ENCODE peak calls at places on chromosomes 12 and 14, in nine cellular contexts. M, I, T, Q, H, C, Y, R and B are unnamed samples.

GRCh38 chr14:90510208-90510607 is 113.4 kb downstream of the CALM1 start:
- DNase-seq in Y (no peak), I (no peak), M (peak), R (no peak), Q (no peak), C (no peak), H (no peak), T (no peak), B (no peak)

GRCh38 chr12:5013206-5013830 is 30.4 kb upstream of the KCNA5 start:
- DNase-seq in R (no peak), I (no peak), T (no peak), Q (no peak), H (no peak), M (no peak), Y (peak), C (no peak), B (no peak)

GRCh38 chr14:36555998-36556743 is 26.2 kb downstream of the NKX2-8 start:
- DNase-seq in C (no peak), H (no peak), Q (no peak), I (no peak), M (no peak), R (no peak), Y (no peak), T (no peak), B (no peak)

GRCh38 chr14:38951451-38951850 is 151.6 kb downstream of the SEC23A start:
- DNase-seq in R (no peak), Y (peak), T (no peak), Q (no peak), M (no peak), I (no peak), C (no peak), H (no peak), B (no peak)

GRCh38 chr14:32980887-32981501 is 42.3 kb downstream of the NPAS3 start:
- DNase-seq in Y (no peak), T (no peak), M (no peak), Q (no peak), H (no peak), I (no peak), R (no peak), C (peak), B (no peak)

GRCh38 chr12:53590661-53591060 is 35.5 kb downstream of the ATF7 start:
- DNase-seq in T (no peak), R (no peak), C (no peak), H (no peak), Q (peak), M (no peak), Y (no peak), I (no peak), B (no peak)

GRCh38 chr12:54723653-54724256 is 75.6 kb upstream of the DCD start:
- DNase-seq in I (no peak), M (peak), C (peak), R (no peak), Q (no peak), Y (peak), T (no peak), H (no peak), B (no peak)

GRCh38 chr12:124916370-124917134 is 2.1 kb upstream of the UBC start:
- DNase-seq in Q (peak), R (no peak), M (peak), Y (peak), H (no peak), I (no peak), C (peak), T (peak), B (no peak)

GRCh38 chr12:83114042-83114441 is 427.3 kb downstream of the TMTC2 start:
- DNase-seq in C (no peak), M (no peak), T (no peak), Q (no peak), Y (no peak), I (no peak), H (no peak), R (no peak), B (no peak)

GRCh38 chr14:97602438-97603117 is 805.4 kb downstream of the VRK1 start:
- DNase-seq in H (no peak), Q (no peak), Y (no peak), I (no peak), T (no peak), R (no peak), C (no peak), M (no peak), B (no peak)

GRCh38 chr12:95959107-95959506 is 16.0 kb downstream of the AMDHD1 start:
- DNase-seq in H (peak), M (peak), Q (peak), R (no peak), Y (peak), C (peak), T (no peak), I (no peak), B (peak)

GRCh38 chr14:74240794-74241610 is 1.8 kb downstream of the VSX2 start:
- DNase-seq in M (no peak), Y (no peak), C (no peak), I (no peak), T (no peak), H (no peak), Q (no peak), R (peak), B (peak)

GRCh38 chr14:65134651-65135579 is 32.6 kb upstream of the MAX start:
- DNase-seq in M (no peak), I (no peak), T (no peak), Y (peak), C (no peak), R (no peak), H (no peak), Q (no peak), B (no peak)

GRCh38 chr12:71009414-71010142 is 89.0 kb upstream of the PTPRR start:
- DNase-seq in Q (no peak), H (no peak), C (no peak), Y (no peak), R (no peak), M (no peak), I (no peak), T (no peak), B (no peak)

GRCh38 chr12:92696240-92696639 is 6.5 kb upstream of the PLEKHG7 start:
- DNase-seq in I (no peak), M (no peak), H (no peak), C (no peak), R (no peak), T (no peak), Y (peak), Q (no peak), B (no peak)

GRCh38 chr14:30874120-30874998 is at the start of gene COCH:
- DNase-seq in T (no peak), C (peak), Q (peak), H (peak), M (peak), R (peak), I (no peak), Y (no peak), B (peak)

GRCh38 chr12:69704357-69704756 is 5.3 kb upstream of the BEST3 start:
- DNase-seq in C (no peak), I (no peak), Y (no peak), R (no peak), Q (no peak), M (no peak), H (no peak), T (no peak), B (no peak)

GRCh38 chr12:85448548-85449139 is 168.6 kb downstream of the ALX1 start:
- DNase-seq in R (no peak), Y (peak), H (no peak), I (no peak), M (peak), Q (no peak), T (no peak), C (peak), B (no peak)

GRCh38 chr12:131093971-131094830 is 140.5 kb downstream of the ADGRD1 start:
- DNase-seq in R (no peak), Y (no peak), I (no peak), M (no peak), Q (no peak), C (no peak), H (no peak), T (no peak), B (no peak)

GRCh38 chr12:25089738-25090137 is 105.2 kb downstream of the DNAI7 start:
- DNase-seq in M (peak), C (no peak), I (no peak), R (no peak), Y (no peak), Q (no peak), H (no peak), T (no peak), B (no peak)

GRCh38 chr12:90250766-90251165 is 542.1 kb upstream of the ATP2B1 start:
- DNase-seq in H (no peak), Y (peak), Q (no peak), M (peak), T (no peak), R (no peak), I (no peak), C (no peak), B (no peak)

GRCh38 chr12:45208604-45209487 is 7.0 kb upstream of the ANO6 start:
- DNase-seq in H (no peak), Y (peak), M (peak), R (no peak), T (no peak), Q (peak), I (no peak), C (no peak), B (no peak)

GRCh38 chr12:90621927-90622326 is 333.0 kb downstream of the CCER1 start:
- DNase-seq in M (peak), I (no peak), H (no peak), R (no peak), Q (no peak), Y (peak), T (no peak), C (no peak), B (no peak)

GRCh38 chr14:75702606-75703261 is 41.7 kb downstream of the TTLL5 start:
- DNase-seq in H (no peak), C (no peak), I (no peak), R (no peak), Q (no peak), T (no peak), M (no peak), Y (peak), B (no peak)

GRCh38 chr12:10721654-10722501 is 1.2 kb downstream of the YBX3 start:
- DNase-seq in T (peak), Q (peak), Y (peak), H (peak), C (peak), I (peak), R (peak), M (peak), B (peak)

GRCh38 chr12:123064885-123065619 is 84.6 kb downstream of the ARL6IP4 start:
- DNase-seq in H (no peak), M (no peak), T (no peak), I (no peak), Q (no peak), Y (no peak), C (no peak), R (no peak), B (no peak)

GRCh38 chr12:131907379-131908081 is 13.1 kb downstream of the ULK1 start:
- DNase-seq in I (no peak), C (no peak), R (no peak), T (no peak), M (no peak), H (no peak), Y (no peak), Q (no peak), B (no peak)

DNA sequence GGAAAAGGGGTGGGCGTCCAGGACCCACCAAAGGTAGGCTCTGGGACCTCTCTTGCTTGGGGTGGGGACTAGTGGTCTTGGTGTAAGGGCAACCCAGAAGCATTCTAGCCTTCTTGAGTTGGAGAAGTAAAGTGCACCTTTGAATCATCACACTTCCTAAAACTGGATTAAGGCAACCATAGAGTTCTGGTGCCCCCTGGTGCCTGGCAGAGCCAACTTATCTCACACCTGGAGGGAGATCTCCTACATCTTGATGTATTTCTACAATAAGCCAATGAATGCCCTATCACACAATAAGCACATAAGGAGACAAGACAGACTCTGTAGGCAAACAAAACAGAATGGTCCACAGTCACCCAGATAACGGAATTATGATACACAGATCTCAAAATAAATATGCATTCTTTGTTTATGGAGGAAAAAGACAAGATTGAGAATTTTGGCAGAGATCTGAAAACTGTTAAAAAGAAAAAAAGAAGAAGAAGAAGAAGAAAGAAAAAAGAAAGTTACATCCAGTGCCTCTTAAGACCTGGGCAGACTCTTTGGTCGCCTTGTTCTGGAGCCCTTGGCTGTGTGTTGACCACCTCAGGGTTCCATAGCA is 95.9 kb upstream of the PPP2R5C start:
- DNase-seq in I (peak), Y (peak), C (peak), R (peak), H (peak), Q (peak), M (peak), T (no peak), B (peak)
- TF ChIP-seq CTCF in I (peak), Y (peak), C (peak), R (peak), H (peak), Q (peak), M (peak), T (no peak), B (peak)

GRCh38 chr14:99751539-99752485 is 41.4 kb upstream of the EML1 start:
- DNase-seq in R (no peak), H (no peak), I (no peak), Y (peak), T (no peak), Q (no peak), M (peak), C (no peak), B (no peak)

GRCh38 chr14:99753225-99754140 is 39.7 kb upstream of the EML1 start:
- DNase-seq in H (no peak), Y (no peak), C (no peak), T (no peak), R (no peak), Q (no peak), M (no peak), I (no peak), B (no peak)

GRCh38 chr14:99750746-99751450 is 42.3 kb upstream of the EML1 start:
- DNase-seq in T (no peak), M (no peak), I (no peak), Q (no peak), R (no peak), H (no peak), C (no peak), Y (no peak), B (no peak)

GRCh38 chr14:99754141-99755067 is 38.8 kb upstream of the EML1 start:
- DNase-seq in T (no peak), Q (no peak), H (no peak), C (no peak), I (no peak), M (peak), R (no peak), Y (peak), B (no peak)

DNA sequence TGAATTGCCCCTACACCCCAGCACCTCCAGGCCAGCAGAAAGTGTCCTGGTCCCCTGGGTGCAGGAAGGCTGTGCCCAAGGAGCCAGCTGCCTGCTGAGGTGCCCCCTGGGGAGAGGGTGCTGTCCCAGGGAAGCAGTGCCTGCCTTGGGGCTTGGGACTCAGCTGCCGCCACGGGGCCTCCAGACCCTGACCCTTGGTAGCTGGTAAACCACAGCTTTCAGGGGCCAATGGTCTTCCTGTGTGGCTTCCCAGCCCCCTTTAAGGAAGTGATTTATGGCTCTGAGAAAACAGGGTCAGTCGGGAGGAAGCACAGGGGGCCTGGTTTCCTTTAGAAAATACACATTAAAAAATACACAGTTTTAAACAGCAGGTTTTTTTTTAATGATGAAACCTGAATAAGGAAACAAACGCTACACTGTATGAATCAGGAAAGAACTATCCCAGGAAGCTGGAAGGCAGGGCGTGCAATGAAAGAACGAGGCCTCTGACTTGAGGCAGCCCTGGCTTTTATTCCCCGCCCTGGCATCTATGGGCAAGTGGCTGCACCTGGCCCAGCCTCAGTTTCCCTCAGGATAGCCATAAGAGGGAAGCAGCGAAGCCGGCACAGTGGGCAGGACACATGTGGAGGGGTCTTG is 40.6 kb upstream of the EML1 start:
- DNase-seq in C (no peak), M (peak), H (no peak), Q (no peak), Y (peak), I (no peak), T (no peak), R (peak), B (no peak)
- TF ChIP-seq CTCF in C (no peak), M (no peak), H (no peak), Q (no peak), Y (no peak), I (no peak), T (no peak), R (no peak), B (no peak)

GRCh38 chr14:52951730-52952481 is 1.1 kb upstream of the FERMT2 start:
- DNase-seq in R (peak), Q (peak), M (peak), H (peak), C (no peak), I (no peak), T (no peak), Y (peak), B (peak)
- TF ChIP-seq CTCF in R (peak), Q (peak), M (peak), H (peak), C (no peak), I (no peak), T (no peak), Y (peak), B (peak)

DNA sequence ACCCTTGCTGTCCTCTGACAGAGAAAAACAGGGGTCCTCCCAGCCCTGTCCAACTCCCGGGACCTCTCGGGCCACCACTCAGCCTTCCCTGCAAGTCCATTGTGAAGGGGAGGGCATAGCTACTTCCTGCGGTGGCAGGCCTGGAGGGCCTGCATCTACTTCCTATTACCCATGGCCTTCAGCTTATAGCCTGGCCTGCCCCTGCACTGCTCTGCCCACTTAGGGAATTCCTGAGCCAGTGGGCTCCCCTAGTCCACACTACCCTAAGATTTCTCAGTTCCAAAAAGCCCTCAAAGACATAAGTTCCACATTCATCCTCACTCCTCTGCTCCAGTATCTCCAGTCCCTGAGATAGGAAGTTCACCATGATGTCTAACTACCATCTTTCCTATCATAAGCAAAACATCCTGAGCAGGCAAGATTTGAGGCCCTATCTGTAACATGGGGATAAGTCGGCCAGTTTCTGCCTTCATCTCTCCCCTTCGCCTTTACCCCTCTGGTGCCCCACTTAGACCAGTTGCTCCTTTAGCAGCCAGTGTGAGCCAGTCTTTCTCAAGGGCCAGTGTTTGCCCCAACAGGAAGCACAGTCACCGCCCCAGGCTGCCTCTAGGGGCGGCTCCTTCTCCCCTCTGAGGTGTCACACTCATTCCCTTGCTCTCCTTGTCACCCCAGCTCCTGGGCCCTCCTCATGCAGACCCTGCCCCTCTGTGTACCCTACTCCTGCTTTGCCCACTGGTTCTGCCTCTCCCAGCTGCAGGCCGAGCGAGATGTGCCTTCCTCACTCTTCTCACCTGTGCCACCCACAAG is 10.9 kb downstream of the HDAC7 start:
- DNase-seq in C (peak), Q (no peak), M (peak), R (no peak), I (no peak), T (no peak), Y (peak), H (peak), B (no peak)
- TF ChIP-seq CTCF in C (peak), Q (no peak), M (peak), R (no peak), I (peak), T (no peak), Y (peak), H (no peak), B (no peak)

GRCh38 chr14:77151245-77151644 is 9.7 kb upstream of the ZDHHC22 start:
- DNase-seq in M (peak), Q (no peak), Y (peak), H (peak), R (peak), I (no peak), T (no peak), C (peak), B (peak)
- TF ChIP-seq CTCF in M (peak), Q (peak), Y (peak), H (peak), R (peak), I (peak), T (peak), C (peak), B (peak)

GRCh38 chr12:78959556-78959955 is 95.0 kb downstream of the SYT1 start:
- DNase-seq in Y (no peak), T (no peak), I (no peak), M (no peak), C (no peak), R (no peak), H (no peak), Q (no peak), B (no peak)
- TF ChIP-seq CTCF in Y (peak), T (no peak), I (no peak), M (no peak), C (no peak), R (no peak), H (no peak), Q (no peak), B (no peak)

GRCh38 chr12:11892065-11892391 is 178.7 kb upstream of the BCL2L14 start:
- DNase-seq in I (no peak), H (no peak), C (no peak), T (no peak), Y (no peak), M (no peak), Q (peak), R (no peak), B (no peak)
- TF ChIP-seq CTCF in I (peak), H (no peak), C (peak), T (peak), Y (peak), M (no peak), Q (no peak), R (peak), B (no peak)

GRCh38 chr14:50308363-50308762 is 3.7 kb downstream of the L2HGDH start:
- DNase-seq in C (no peak), R (no peak), Q (peak), M (peak), I (no peak), H (no peak), T (no peak), Y (no peak), B (no peak)

GRCh38 chr14:50310445-50310844 is 1.6 kb downstream of the L2HGDH start:
- DNase-seq in Y (no peak), M (no peak), Q (no peak), C (no peak), T (no peak), H (no peak), I (no peak), R (no peak), B (no peak)

GRCh38 chr14:50312734-50313054 is 570 bp downstream of the DMAC2L start:
- DNase-seq in H (no peak), I (peak), M (no peak), Y (peak), C (peak), R (no peak), Q (peak), T (no peak), B (no peak)

GRCh38 chr14:50311974-50312733 is at the start of the genes DMAC2L and L2HGDH:
- DNase-seq in I (peak), R (peak), Q (peak), Y (peak), T (peak), M (peak), C (peak), H (peak), B (peak)

GRCh38 chr14:50311337-50311973 is 574 bp downstream of the L2HGDH start:
- DNase-seq in I (no peak), Y (no peak), Q (peak), C (no peak), H (peak), T (no peak), M (peak), R (peak), B (no peak)
- TF ChIP-seq CTCF in I (peak), Y (peak), Q (no peak), C (peak), H (peak), T (peak), M (peak), R (peak), B (peak)

GRCh38 chr12:98332626-98333025 is 182.8 kb upstream of the TMPO start:
- DNase-seq in T (no peak), M (no peak), Y (no peak), I (no peak), H (no peak), Q (no peak), C (peak), R (no peak), B (no peak)
- TF ChIP-seq CTCF in T (no peak), M (no peak), Y (no peak), I (no peak), H (no peak), Q (peak), C (peak), R (no peak), B (no peak)